ENCODE peak calls at places on chromosomes 2 and 18, in nine cellular contexts. One of them, this sample, is unnamed.

GRCh38 chr18:71075147-71075546 is 786.3 kb downstream of the SOCS6 start:
- DNase-seq in mammary epithelial cell: no peak
- DNase-seq in tibial nerve: no peak
- DNase-seq in mucosa of descending colon: no peak
- DNase-seq in ovary: no peak
- DNase-seq in upper lobe of left lung: no peak
- DNase-seq in adipocyte: no peak
- DNase-seq in adrenal gland: no peak
- DNase-seq in psoas muscle: no peak
- DNase-seq in this sample: no peak

GRCh38 chr2:36717556-36718266 is 21.2 kb downstream of the VIT start:
- DNase-seq in mammary epithelial cell: no peak
- DNase-seq in tibial nerve: no peak
- DNase-seq in mucosa of descending colon: no peak
- DNase-seq in ovary: no peak
- DNase-seq in upper lobe of left lung: no peak
- DNase-seq in adipocyte: peak; percentile 36
- DNase-seq in adrenal gland: no peak
- DNase-seq in psoas muscle: no peak
- DNase-seq in this sample: no peak

GRCh38 chr2:176110975-176111663 is 4.0 kb downstream of the HOXD11 start:
- DNase-seq in mammary epithelial cell: no peak
- DNase-seq in tibial nerve: no peak
- DNase-seq in mucosa of descending colon: no peak
- DNase-seq in ovary: peak; percentile 39
- DNase-seq in upper lobe of left lung: no peak
- DNase-seq in adipocyte: peak; percentile 69
- DNase-seq in adrenal gland: peak; percentile 60
- DNase-seq in psoas muscle: no peak
- DNase-seq in this sample: peak; percentile 28

GRCh38 chr2:239574054-239574433 is 173.2 kb upstream of the HDAC4 start:
- DNase-seq in mammary epithelial cell: no peak
- DNase-seq in tibial nerve: no peak
- DNase-seq in mucosa of descending colon: peak; percentile 24
- DNase-seq in ovary: no peak
- DNase-seq in upper lobe of left lung: no peak
- DNase-seq in adipocyte: no peak
- DNase-seq in adrenal gland: no peak
- DNase-seq in psoas muscle: no peak
- DNase-seq in this sample: no peak

GRCh38 chr2:56168163-56168562 is 15.6 kb upstream of the CCDC85A start:
- DNase-seq in mammary epithelial cell: peak; percentile 8
- DNase-seq in tibial nerve: no peak
- DNase-seq in mucosa of descending colon: no peak
- DNase-seq in ovary: no peak
- DNase-seq in upper lobe of left lung: peak; percentile 56
- DNase-seq in adipocyte: peak; percentile 65
- DNase-seq in adrenal gland: no peak
- DNase-seq in psoas muscle: no peak
- DNase-seq in this sample: no peak

GRCh38 chr2:85393836-85394235 is 16.3 kb downstream of the CAPG start:
- DNase-seq in mammary epithelial cell: no peak
- DNase-seq in tibial nerve: no peak
- DNase-seq in mucosa of descending colon: no peak
- DNase-seq in ovary: no peak
- DNase-seq in upper lobe of left lung: no peak
- DNase-seq in adipocyte: no peak
- DNase-seq in adrenal gland: peak; percentile 47
- DNase-seq in psoas muscle: no peak
- DNase-seq in this sample: no peak

GRCh38 chr18:35473562-35473961 is 24.2 kb downstream of the INO80C start:
- DNase-seq in mammary epithelial cell: no peak
- DNase-seq in tibial nerve: no peak
- DNase-seq in mucosa of descending colon: no peak
- DNase-seq in ovary: no peak
- DNase-seq in upper lobe of left lung: no peak
- DNase-seq in adipocyte: no peak
- DNase-seq in adrenal gland: no peak
- DNase-seq in psoas muscle: no peak
- DNase-seq in this sample: no peak

GRCh38 chr2:217611626-217612127 is 391.1 kb downstream of the TNS1 start:
- DNase-seq in mammary epithelial cell: no peak
- DNase-seq in tibial nerve: no peak
- DNase-seq in mucosa of descending colon: no peak
- DNase-seq in ovary: no peak
- DNase-seq in upper lobe of left lung: no peak
- DNase-seq in adipocyte: no peak
- DNase-seq in adrenal gland: no peak
- DNase-seq in psoas muscle: no peak
- DNase-seq in this sample: no peak

GRCh38 chr2:240728827-240729226 is 37.2 kb downstream of the AQP12A start:
- DNase-seq in mammary epithelial cell: no peak
- DNase-seq in tibial nerve: no peak
- DNase-seq in mucosa of descending colon: no peak
- DNase-seq in ovary: no peak
- DNase-seq in upper lobe of left lung: no peak
- DNase-seq in adipocyte: peak; percentile 14
- DNase-seq in adrenal gland: no peak
- DNase-seq in psoas muscle: no peak
- DNase-seq in this sample: no peak

GRCh38 chr2:241780939-241781569 is 4.4 kb downstream of the GAL3ST2 start:
- DNase-seq in mammary epithelial cell: no peak
- DNase-seq in tibial nerve: no peak
- DNase-seq in mucosa of descending colon: no peak
- DNase-seq in ovary: no peak
- DNase-seq in upper lobe of left lung: no peak
- DNase-seq in adipocyte: no peak
- DNase-seq in adrenal gland: no peak
- DNase-seq in psoas muscle: no peak
- DNase-seq in this sample: no peak

GRCh38 chr2:217835931-217836881 is 166.6 kb downstream of the TNS1 start:
- DNase-seq in mammary epithelial cell: peak; percentile 26
- DNase-seq in tibial nerve: peak; percentile 57
- DNase-seq in mucosa of descending colon: peak; percentile 57
- DNase-seq in ovary: no peak
- DNase-seq in upper lobe of left lung: no peak
- DNase-seq in adipocyte: peak; percentile 94
- DNase-seq in adrenal gland: no peak
- DNase-seq in psoas muscle: peak; percentile 80
- DNase-seq in this sample: no peak

GRCh38 chr2:187826023-187826422 is 271.8 kb upstream of the TFPI start:
- DNase-seq in mammary epithelial cell: no peak
- DNase-seq in tibial nerve: no peak
- DNase-seq in mucosa of descending colon: no peak
- DNase-seq in ovary: no peak
- DNase-seq in upper lobe of left lung: no peak
- DNase-seq in adipocyte: peak; percentile 43
- DNase-seq in adrenal gland: no peak
- DNase-seq in psoas muscle: no peak
- DNase-seq in this sample: no peak

GRCh38 chr2:135821190-135821589 is 15.8 kb downstream of the LCT start:
- DNase-seq in mammary epithelial cell: no peak
- DNase-seq in tibial nerve: no peak
- DNase-seq in mucosa of descending colon: no peak
- DNase-seq in ovary: no peak
- DNase-seq in upper lobe of left lung: no peak
- DNase-seq in adipocyte: no peak
- DNase-seq in adrenal gland: no peak
- DNase-seq in psoas muscle: no peak
- DNase-seq in this sample: no peak

GRCh38 chr2:62197609-62198236 is 1.8 kb downstream of the B3GNT2 start:
- DNase-seq in mammary epithelial cell: peak; percentile 35
- DNase-seq in tibial nerve: no peak
- DNase-seq in mucosa of descending colon: peak; percentile 80
- DNase-seq in ovary: peak; percentile 32
- DNase-seq in upper lobe of left lung: peak; percentile 72
- DNase-seq in adipocyte: peak; percentile 59
- DNase-seq in adrenal gland: peak; percentile 60
- DNase-seq in psoas muscle: peak; percentile 37
- DNase-seq in this sample: peak; percentile 50

GRCh38 chr2:240960309-240960962 is 38.0 kb upstream of the SNED1 start:
- DNase-seq in mammary epithelial cell: no peak
- DNase-seq in tibial nerve: peak; percentile 41
- DNase-seq in mucosa of descending colon: no peak
- DNase-seq in ovary: peak; percentile 92
- DNase-seq in upper lobe of left lung: peak; percentile 64
- DNase-seq in adipocyte: peak; percentile 56
- DNase-seq in adrenal gland: peak; percentile 79
- DNase-seq in psoas muscle: no peak
- DNase-seq in this sample: no peak

GRCh38 chr2:120576509-120577474 is 158.9 kb upstream of the GLI2 start:
- DNase-seq in mammary epithelial cell: no peak
- DNase-seq in tibial nerve: no peak
- DNase-seq in mucosa of descending colon: no peak
- DNase-seq in ovary: peak; percentile 49
- DNase-seq in upper lobe of left lung: no peak
- DNase-seq in adipocyte: peak; percentile 62
- DNase-seq in adrenal gland: no peak
- DNase-seq in psoas muscle: peak; percentile 49
- DNase-seq in this sample: peak; percentile 9

GRCh38 chr18:22170421-22171262 is 1.3 kb downstream of the GATA6 start:
- DNase-seq in mammary epithelial cell: peak; percentile 70
- DNase-seq in tibial nerve: no peak
- DNase-seq in mucosa of descending colon: peak; percentile 65
- DNase-seq in ovary: peak; percentile 79
- DNase-seq in upper lobe of left lung: no peak
- DNase-seq in adipocyte: peak; percentile 86
- DNase-seq in adrenal gland: peak; percentile 77
- DNase-seq in psoas muscle: peak; percentile 49
- DNase-seq in this sample: peak; percentile 52

GRCh38 chr2:25276569-25277465 is 64.9 kb downstream of the DNMT3A start:
- DNase-seq in mammary epithelial cell: no peak
- DNase-seq in tibial nerve: peak; percentile 43
- DNase-seq in mucosa of descending colon: peak; percentile 77
- DNase-seq in ovary: peak; percentile 63
- DNase-seq in upper lobe of left lung: peak; percentile 59
- DNase-seq in adipocyte: peak; percentile 43
- DNase-seq in adrenal gland: peak; percentile 49
- DNase-seq in psoas muscle: peak; percentile 78
- DNase-seq in this sample: no peak

GRCh38 chr2:192424243-192424642 is 229.5 kb upstream of the TMEFF2 start:
- DNase-seq in mammary epithelial cell: no peak
- DNase-seq in tibial nerve: no peak
- DNase-seq in mucosa of descending colon: no peak
- DNase-seq in ovary: no peak
- DNase-seq in upper lobe of left lung: no peak
- DNase-seq in adipocyte: no peak
- DNase-seq in adrenal gland: no peak
- DNase-seq in psoas muscle: no peak
- DNase-seq in this sample: peak; percentile 49

GRCh38 chr2:237876951-237877491 is 17.6 kb downstream of the RAMP1 start:
- DNase-seq in mammary epithelial cell: no peak
- DNase-seq in tibial nerve: no peak
- DNase-seq in mucosa of descending colon: no peak
- DNase-seq in ovary: no peak
- DNase-seq in upper lobe of left lung: no peak
- DNase-seq in adipocyte: no peak
- DNase-seq in adrenal gland: no peak
- DNase-seq in psoas muscle: no peak
- DNase-seq in this sample: no peak

GRCh38 chr2:132670961-132671781 is 1.2 kb upstream of the LYPD1 start:
- DNase-seq in mammary epithelial cell: peak; percentile 80
- DNase-seq in tibial nerve: no peak
- DNase-seq in mucosa of descending colon: no peak
- DNase-seq in ovary: peak; percentile 13
- DNase-seq in upper lobe of left lung: no peak
- DNase-seq in adipocyte: peak; percentile 35
- DNase-seq in adrenal gland: no peak
- DNase-seq in psoas muscle: no peak
- DNase-seq in this sample: no peak

GRCh38 chr2:95215018-95215612 is 7.8 kb downstream of the ZNF892 start:
- DNase-seq in mammary epithelial cell: no peak
- DNase-seq in tibial nerve: no peak
- DNase-seq in mucosa of descending colon: no peak
- DNase-seq in ovary: no peak
- DNase-seq in upper lobe of left lung: no peak
- DNase-seq in adipocyte: no peak
- DNase-seq in adrenal gland: no peak
- DNase-seq in psoas muscle: no peak
- DNase-seq in this sample: no peak
- H3K9me3 ChIP-seq in mammary epithelial cell: peaks cover 89% of the 10 kb centered on the region
- H3K9me3 ChIP-seq in tibial nerve: peaks cover 100% of the 10 kb centered on the region
- H3K9me3 ChIP-seq in mucosa of descending colon: peaks cover 100% of the 10 kb centered on the region
- H3K9me3 ChIP-seq in ovary: peaks cover 8% of the 10 kb centered on the region
- H3K9me3 ChIP-seq in upper lobe of left lung: peaks cover 77% of the 10 kb centered on the region
- H3K9me3 ChIP-seq in adipocyte: peaks cover 99% of the 10 kb centered on the region
- H3K9me3 ChIP-seq in adrenal gland: peaks cover 34% of the 10 kb centered on the region
- H3K9me3 ChIP-seq in psoas muscle: peaks cover 88% of the 10 kb centered on the region
- H3K9me3 ChIP-seq in this sample: peaks cover 4% of the 10 kb centered on the region

GRCh38 chr2:55151721-55152433 is 80.2 kb downstream of the CLHC1 start:
- DNase-seq in mammary epithelial cell: no peak
- DNase-seq in tibial nerve: no peak
- DNase-seq in mucosa of descending colon: no peak
- DNase-seq in ovary: no peak
- DNase-seq in upper lobe of left lung: no peak
- DNase-seq in adipocyte: no peak
- DNase-seq in adrenal gland: no peak
- DNase-seq in psoas muscle: no peak
- DNase-seq in this sample: no peak
- H3K4me1 ChIP-seq in mammary epithelial cell: peaks cover 22% of the 10 kb centered on the region
- H3K4me1 ChIP-seq in tibial nerve: peaks cover 36% of the 10 kb centered on the region
- H3K4me1 ChIP-seq in mucosa of descending colon: peaks cover 24% of the 10 kb centered on the region
- H3K4me1 ChIP-seq in ovary: peaks cover 15% of the 10 kb centered on the region
- H3K4me1 ChIP-seq in upper lobe of left lung: peaks cover 56% of the 10 kb centered on the region
- H3K4me1 ChIP-seq in adipocyte: peaks cover 53% of the 10 kb centered on the region
- H3K4me1 ChIP-seq in adrenal gland: peaks cover 8% of the 10 kb centered on the region
- H3K4me1 ChIP-seq in psoas muscle: peaks cover 7% of the 10 kb centered on the region
- H3K4me1 ChIP-seq in this sample: peaks cover 5% of the 10 kb centered on the region

GRCh38 chr18:46946656-46947282 is 29.4 kb downstream of the KATNAL2 start:
- DNase-seq in mammary epithelial cell: peak; percentile 89
- DNase-seq in tibial nerve: peak; percentile 39
- DNase-seq in mucosa of descending colon: peak; percentile 74
- DNase-seq in ovary: peak; percentile 77
- DNase-seq in upper lobe of left lung: peak; percentile 80
- DNase-seq in adipocyte: peak; percentile 93
- DNase-seq in adrenal gland: peak; percentile 86
- DNase-seq in psoas muscle: peak; percentile 81
- DNase-seq in this sample: peak; percentile 66

GRCh38 chr18:46953195-46953594 is 35.8 kb downstream of the KATNAL2 start:
- DNase-seq in mammary epithelial cell: no peak
- DNase-seq in tibial nerve: no peak
- DNase-seq in mucosa of descending colon: no peak
- DNase-seq in ovary: no peak
- DNase-seq in upper lobe of left lung: no peak
- DNase-seq in adipocyte: no peak
- DNase-seq in adrenal gland: no peak
- DNase-seq in psoas muscle: no peak
- DNase-seq in this sample: no peak

GRCh38 chr18:46950064-46950656 is 32.8 kb downstream of the KATNAL2 start:
- DNase-seq in mammary epithelial cell: no peak
- DNase-seq in tibial nerve: no peak
- DNase-seq in mucosa of descending colon: no peak
- DNase-seq in ovary: no peak
- DNase-seq in upper lobe of left lung: no peak
- DNase-seq in adipocyte: peak; percentile 54
- DNase-seq in adrenal gland: no peak
- DNase-seq in psoas muscle: no peak
- DNase-seq in this sample: no peak
- H3K9me3 ChIP-seq in mammary epithelial cell: no peaks in the 10 kb centered on the region
- H3K9me3 ChIP-seq in tibial nerve: no peaks in the 10 kb centered on the region
- H3K9me3 ChIP-seq in mucosa of descending colon: no peaks in the 10 kb centered on the region
- H3K9me3 ChIP-seq in ovary: no peaks in the 10 kb centered on the region
- H3K9me3 ChIP-seq in upper lobe of left lung: no peaks in the 10 kb centered on the region
- H3K9me3 ChIP-seq in adipocyte: no peaks in the 10 kb centered on the region
- H3K9me3 ChIP-seq in adrenal gland: no peaks in the 10 kb centered on the region
- H3K9me3 ChIP-seq in psoas muscle: no peaks in the 10 kb centered on the region
- H3K9me3 ChIP-seq in this sample: no peaks in the 10 kb centered on the region

GRCh38 chr18:10895976-10896375 is 253.4 kb downstream of the PIEZO2 start:
- DNase-seq in mammary epithelial cell: no peak
- DNase-seq in tibial nerve: no peak
- DNase-seq in mucosa of descending colon: no peak
- DNase-seq in ovary: no peak
- DNase-seq in upper lobe of left lung: no peak
- DNase-seq in adipocyte: no peak
- DNase-seq in adrenal gland: no peak
- DNase-seq in psoas muscle: no peak
- DNase-seq in this sample: no peak
- H3K4me1 ChIP-seq in mammary epithelial cell: no peaks in the 10 kb centered on the region
- H3K4me1 ChIP-seq in tibial nerve: no peaks in the 10 kb centered on the region
- H3K4me1 ChIP-seq in mucosa of descending colon: no peaks in the 10 kb centered on the region
- H3K4me1 ChIP-seq in ovary: no peaks in the 10 kb centered on the region
- H3K4me1 ChIP-seq in upper lobe of left lung: no peaks in the 10 kb centered on the region
- H3K4me1 ChIP-seq in adipocyte: no peaks in the 10 kb centered on the region
- H3K4me1 ChIP-seq in adrenal gland: peaks cover 13% of the 10 kb centered on the region
- H3K4me1 ChIP-seq in psoas muscle: no peaks in the 10 kb centered on the region
- H3K4me1 ChIP-seq in this sample: no peaks in the 10 kb centered on the region